ENCODE peak calls at places on chromosome 11, in seven cellular contexts. F, L, H, Y, J, K and N are unnamed samples.

GRCh38 chr11:64239662-64240466 is 1.0 kb upstream of the FKBP2 start:
- DNase-seq in L (no peak), J (no peak), K (no peak), H (no peak), Y (no peak), F (no peak), N (no peak)

GRCh38 chr11:97140885-97141494 is 751.2 kb downstream of the JRKL start:
- DNase-seq in L (no peak), K (no peak), J (peak), F (peak), Y (no peak), H (peak), N (peak)

GRCh38 chr11:61750631-61751273 is 1.7 kb upstream of the MYRF start:
- DNase-seq in K (no peak), H (no peak), F (no peak), Y (no peak), J (no peak), L (no peak), N (no peak)

GRCh38 chr11:128810784-128811514 is 56.1 kb downstream of the KCNJ1 start:
- DNase-seq in Y (no peak), F (no peak), J (no peak), L (no peak), H (no peak), K (no peak), N (no peak)

GRCh38 chr11:72378704-72379383 is 55.5 kb downstream of the CLPB start:
- DNase-seq in L (peak), H (no peak), J (peak), Y (no peak), F (peak), K (peak), N (peak)

GRCh38 chr11:133669371-133670046 is 137.2 kb upstream of the OPCML start:
- DNase-seq in Y (no peak), K (no peak), J (no peak), F (no peak), L (no peak), H (no peak), N (no peak)

GRCh38 chr11:67666303-67666645 is 8.1 kb downstream of the ALDH3B2 start:
- DNase-seq in Y (no peak), J (no peak), F (no peak), L (no peak), H (no peak), K (no peak), N (no peak)

GRCh38 chr11:111308140-111308539 is 9.8 kb downstream of the POU2AF3 start:
- DNase-seq in J (peak), K (peak), F (no peak), Y (no peak), H (no peak), L (no peak), N (no peak)

GRCh38 chr11:66239998-66240780 is 28.2 kb upstream of the RAB1B start:
- DNase-seq in F (no peak), H (no peak), J (no peak), K (no peak), Y (no peak), L (no peak), N (no peak)

GRCh38 chr11:10080134-10080533 is 213.9 kb downstream of the SBF2 start:
- DNase-seq in J (no peak), K (no peak), L (peak), H (no peak), Y (no peak), F (no peak), N (no peak)

GRCh38 chr11:33634291-33634834 is 66.3 kb downstream of the C11orf91 start:
- DNase-seq in Y (no peak), K (peak), H (no peak), L (peak), J (peak), F (peak), N (peak)

GRCh38 chr11:85628771-85629341 is 463 bp downstream of the TMEM126B start:
- DNase-seq in H (no peak), F (no peak), L (peak), K (peak), Y (no peak), J (no peak), N (no peak)

GRCh38 chr11:65112226-65112550 is 516 bp downstream of the TM7SF2 start:
- DNase-seq in H (no peak), F (no peak), J (no peak), K (no peak), Y (no peak), L (no peak), N (no peak)

GRCh38 chr11:12764187-12764914 is 90.1 kb downstream of the TEAD1 start:
- DNase-seq in J (no peak), H (no peak), L (no peak), K (no peak), Y (no peak), F (peak), N (no peak)

GRCh38 chr11:115256326-115257197 is 247.7 kb downstream of the CADM1 start:
- DNase-seq in H (peak), K (no peak), F (no peak), J (no peak), L (no peak), Y (no peak), N (no peak)

GRCh38 chr11:47271328-47271727 is 1.4 kb downstream of the MADD start:
- DNase-seq in J (no peak), K (no peak), L (no peak), Y (no peak), H (no peak), F (no peak), N (no peak)

GRCh38 chr11:65204646-65205601 is 23.2 kb downstream of the CAPN1 start:
- DNase-seq in H (peak), F (peak), J (peak), K (peak), Y (no peak), L (peak), N (peak)

GRCh38 chr11:41578421-41579047 is 119.1 kb upstream of the LRRC4C start:
- DNase-seq in J (no peak), Y (no peak), L (peak), H (no peak), F (no peak), K (no peak), N (no peak)

GRCh38 chr11:103700605-103701004 is 335.8 kb upstream of the DDI1 start:
- DNase-seq in L (peak), Y (no peak), K (peak), J (peak), F (peak), H (no peak), N (peak)

GRCh38 chr11:64743591-64744543 is at the start of gene RASGRP2:
- DNase-seq in H (peak), K (no peak), F (peak), L (no peak), J (peak), Y (peak), N (peak)

GRCh38 chr11:104524276-104524675 is 360.3 kb upstream of the PDGFD start:
- DNase-seq in H (no peak), J (no peak), L (no peak), K (no peak), F (no peak), Y (no peak), N (no peak)

GRCh38 chr11:14179126-14179820 is 179.7 kb downstream of the RRAS2 start:
- DNase-seq in L (peak), H (no peak), K (peak), Y (peak), J (peak), F (peak), N (peak)

GRCh38 chr11:108926522-108927380 is 261.9 kb downstream of the DDX10 start:
- DNase-seq in H (no peak), F (peak), L (no peak), J (no peak), Y (no peak), K (no peak), N (no peak)

GRCh38 chr11:76704171-76704948 is 33.8 kb upstream of the LRRC32 start:
- DNase-seq in J (no peak), L (no peak), F (no peak), H (no peak), K (no peak), Y (no peak), N (no peak)

GRCh38 chr11:2300290-2300935 is 1.3 kb downstream of the C11orf21 start:
- DNase-seq in J (no peak), Y (no peak), K (no peak), L (no peak), F (no peak), H (no peak), N (no peak)

GRCh38 chr11:81658722-81659121 is 1074.9 kb downstream of the FAM181B start:
- DNase-seq in L (peak), H (peak), J (peak), Y (no peak), F (peak), K (peak), N (peak)

GRCh38 chr11:5928269-5928668 is 13.8 kb upstream of the OR56A3 start:
- DNase-seq in L (no peak), J (no peak), K (no peak), Y (no peak), H (no peak), F (no peak), N (no peak)

GRCh38 chr11:3213659-3214419 is 4.8 kb downstream of the MRGPRG start:
- DNase-seq in J (no peak), L (no peak), F (no peak), K (no peak), Y (no peak), H (no peak), N (no peak)

GRCh38 chr11:71153005-71153395 is 99.4 kb downstream of the SHANK2 start:
- DNase-seq in K (peak), L (peak), J (peak), F (peak), H (no peak), Y (no peak), N (no peak)

GRCh38 chr11:73295259-73295995 is 12.6 kb upstream of the ARHGEF17 start:
- DNase-seq in H (peak), K (peak), Y (peak), F (peak), L (peak), J (peak), N (peak)

GRCh38 chr11:92628401-92629292 is 340.8 kb upstream of the MTNR1B start:
- DNase-seq in Y (no peak), F (peak), L (peak), K (peak), J (no peak), H (no peak), N (no peak)

DNA sequence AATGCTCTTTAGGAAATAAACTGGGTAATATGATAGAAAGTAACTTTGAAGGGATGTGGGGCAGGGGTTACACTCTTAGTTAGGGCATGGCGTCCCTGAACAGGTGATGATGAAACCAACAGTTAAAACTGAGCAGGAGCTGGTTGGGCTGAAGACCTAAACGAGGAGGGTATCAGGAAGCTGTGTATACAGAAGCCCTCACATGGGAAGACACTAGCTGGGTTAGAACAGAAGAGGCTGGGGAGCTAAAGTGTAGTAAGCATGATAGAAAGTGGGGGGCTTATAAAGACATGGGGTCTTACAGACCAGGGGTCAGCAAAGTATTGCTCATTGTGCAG is 5.2 kb upstream of the CRTAM start:
- DNase-seq in H (no peak), L (no peak), J (no peak), Y (no peak), F (no peak), K (no peak), N (no peak)
- H3K4me3 ChIP-seq in H (no peak), L (no peak), J (no peak), Y (no peak), F (no peak), K (no peak), N (no peak)

GRCh38 chr11:131883332-131883731 is 512.9 kb downstream of the NTM start:
- DNase-seq in J (no peak), L (no peak), K (no peak), Y (no peak), F (no peak), H (no peak), N (no peak)
- TF ChIP-seq CTCF in J (no peak), L (no peak), K (no peak), Y (no peak), F (peak), H (peak), N (no peak)

GRCh38 chr11:60372767-60373166 is 5.6 kb upstream of the MS4A7 start:
- DNase-seq in F (no peak), J (no peak), K (no peak), L (no peak), H (no peak), Y (no peak), N (no peak)

GRCh38 chr11:60378359-60378758 is at the start of gene MS4A7:
- DNase-seq in H (no peak), Y (no peak), L (no peak), F (no peak), J (no peak), K (no peak), N (no peak)

GRCh38 chr11:60376601-60377000 is 1.7 kb upstream of the MS4A7 start:
- DNase-seq in J (no peak), H (no peak), K (no peak), L (no peak), Y (no peak), F (no peak), N (no peak)

GRCh38 chr11:60371854-60372253 is 6.5 kb upstream of the MS4A7 start:
- DNase-seq in H (no peak), Y (no peak), J (no peak), K (no peak), L (no peak), F (no peak), N (no peak)

GRCh38 chr11:60377737-60378136 is 595 bp upstream of the MS4A7 start:
- DNase-seq in L (no peak), J (no peak), K (no peak), F (no peak), H (no peak), Y (no peak), N (no peak)
- H3K4me3 ChIP-seq in L (no peak), J (no peak), K (no peak), F (no peak), H (no peak), Y (no peak), N (no peak)

GRCh38 chr11:68690671-68691401 is 6.5 kb downstream of the GAL start:
- DNase-seq in H (no peak), Y (no peak), F (peak), L (no peak), K (no peak), J (no peak), N (no peak)
- TF ChIP-seq CTCF in H (peak), Y (no peak), F (peak), L (no peak), K (peak), J (no peak), N (no peak)

GRCh38 chr11:57476223-57476882 is 16.0 kb downstream of the RTN4RL2 start:
- DNase-seq in H (peak), J (no peak), F (no peak), K (no peak), L (no peak), Y (no peak), N (no peak)

GRCh38 chr11:57476883-57477506 is 16.7 kb downstream of the RTN4RL2 start:
- DNase-seq in H (no peak), J (no peak), L (no peak), K (peak), Y (no peak), F (peak), N (no peak)

GRCh38 chr11:57474751-57475115 is 14.4 kb downstream of the RTN4RL2 start:
- DNase-seq in H (peak), Y (no peak), F (no peak), L (no peak), K (no peak), J (no peak), N (no peak)

GRCh38 chr11:57475191-57475590 is 14.9 kb downstream of the RTN4RL2 start:
- DNase-seq in J (no peak), H (no peak), L (no peak), K (peak), F (no peak), Y (no peak), N (peak)

GRCh38 chr11:57475671-57476222 is 15.4 kb downstream of the RTN4RL2 start:
- DNase-seq in K (no peak), J (no peak), L (no peak), H (no peak), F (no peak), Y (no peak), N (no peak)
- H3K4me3 ChIP-seq in K (no peak), J (no peak), L (no peak), H (peak), F (peak), Y (peak), N (no peak)

DNA sequence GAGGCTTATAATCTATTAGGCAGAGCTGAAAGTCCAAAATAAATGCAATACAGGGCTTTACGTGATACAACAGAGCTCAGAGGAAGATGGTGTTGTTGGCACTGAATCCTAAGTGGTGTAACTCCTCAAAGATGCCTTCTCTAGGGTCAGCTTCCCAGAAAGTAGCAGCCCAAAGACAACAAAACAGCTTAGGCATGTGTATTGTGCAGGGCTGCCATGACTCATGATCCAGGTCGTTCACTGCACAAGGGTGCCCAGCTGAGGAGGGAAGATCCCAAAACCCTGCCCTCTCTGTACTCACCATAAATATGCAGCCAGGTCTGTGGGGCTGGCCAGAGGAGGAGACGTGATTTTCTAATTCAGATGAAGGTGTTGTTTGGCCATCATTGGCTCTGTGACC is 59.4 kb upstream of the NNMT start:
- DNase-seq in K (no peak), F (peak), L (no peak), Y (no peak), J (peak), H (no peak), N (peak)
- TF ChIP-seq CTCF in K (no peak), F (no peak), L (no peak), Y (no peak), J (no peak), H (no peak), N (no peak)